ENCODE peak calls at places on chromosomes 13 and 19, in nine cellular contexts. C is NCI-H1092; D is NCI-H2107; B is activated gamma-delta T cell treated with Interleukin-2 at 50 U/mL for 16 hours; P is EL; Y is HAP-1; K is SK-MEL-5; Q is activated CD8-positive, alpha-beta memory T cell treated with anti-CD3 and anti-CD28 coated beads for 4 hours; L is anterior cingulate cortex. Z is an unnamed sample.

GRCh38 chr13:37747071-37747612 is 122.4 kb downstream of the TRPC4 start:
- DNase-seq in C (peak), D (no peak), B (no peak), P (peak), Y (no peak), K (no peak), Q (no peak), L (no peak), Z (peak)

GRCh38 chr19:43699506-43700367 is 16.1 kb upstream of the IRGC start:
- DNase-seq in C (no peak), D (no peak), B (no peak), P (peak), Y (no peak), K (no peak), Q (no peak), L (peak), Z (peak)

GRCh38 chr19:29741226-29741625 is 26.2 kb upstream of the C19orf12 start:
- DNase-seq in C (no peak), D (no peak), B (no peak), P (no peak), Y (no peak), K (no peak), Q (no peak), L (no peak), Z (no peak)

GRCh38 chr19:13026478-13026999 is 31.3 kb downstream of the NFIX start:
- DNase-seq in C (peak), D (peak), B (no peak), P (no peak), Y (no peak), K (no peak), Q (no peak), L (no peak), Z (peak)

GRCh38 chr19:47110521-47111080 is 3.0 kb downstream of the ZC3H4 start:
- DNase-seq in C (no peak), D (no peak), B (peak), P (no peak), Y (peak), K (no peak), Q (no peak), L (no peak), Z (no peak)

GRCh38 chr19:18065173-18065495 is 21.6 kb downstream of the IL12RB1 start:
- DNase-seq in C (no peak), D (no peak), B (no peak), P (no peak), Y (no peak), K (no peak), Q (no peak), L (no peak), Z (no peak)

GRCh38 chr19:48683349-48683748 is 10.5 kb upstream of the NTN5 start:
- DNase-seq in C (peak), D (no peak), B (peak), P (peak), Y (no peak), K (no peak), Q (no peak), L (peak), Z (no peak)

GRCh38 chr19:48218964-48219363 is 36.7 kb downstream of the CARD8 start:
- DNase-seq in C (no peak), D (no peak), B (no peak), P (peak), Y (no peak), K (no peak), Q (no peak), L (no peak), Z (no peak)

GRCh38 chr13:109427148-109427547 is 359.2 kb downstream of the IRS2 start:
- DNase-seq in C (no peak), D (no peak), B (no peak), P (peak), Y (no peak), K (no peak), Q (no peak), L (no peak), Z (no peak)

GRCh38 chr19:5967994-5968430 is 9.9 kb downstream of the RANBP3 start:
- DNase-seq in C (peak), D (peak), B (peak), P (peak), Y (peak), K (peak), Q (no peak), L (peak), Z (peak)

GRCh38 chr19:39738809-39739208 is 980 bp upstream of the CLC start:
- DNase-seq in C (no peak), D (no peak), B (no peak), P (no peak), Y (no peak), K (no peak), Q (no peak), L (no peak), Z (no peak)

GRCh38 chr19:7869910-7870511 is 4.2 kb downstream of the PRR36 start:
- DNase-seq in C (no peak), D (no peak), B (peak), P (peak), Y (peak), K (peak), Q (no peak), L (peak), Z (peak)

GRCh38 chr19:31818740-31819228 is 469.5 kb upstream of the TSHZ3 start:
- DNase-seq in C (no peak), D (no peak), B (no peak), P (no peak), Y (no peak), K (no peak), Q (no peak), L (no peak), Z (no peak)

Z was measured in cardiac muscle cell.